ENCODE peak calls at places on chromosomes 6 and 20, in six cellular contexts. K is tibial nerve, O is ovary, P is esophagus muscularis mucosa, F is stomach, J is A549. C is an unnamed sample.

GRCh38 chr6:44472250-44472945 is 84.9 kb downstream of the CDC5L start:
- DNase-seq in K (no peak), O (no peak), P (no peak), F (no peak), J (no peak), C (no peak)

GRCh38 chr6:169725270-169726048 is 1.2 kb upstream of the PHF10 start:
- DNase-seq in K (no peak), O (peak), P (peak), F (peak), J (peak), C (peak)

GRCh38 chr20:63940472-63941266 is 15.5 kb downstream of the UCKL1 start:
- DNase-seq in K (no peak), O (no peak), P (no peak), F (no peak), J (no peak), C (no peak)

GRCh38 chr6:38169826-38170526 is 350.4 kb downstream of the ZFAND3 start:
- DNase-seq in K (no peak), O (no peak), P (no peak), F (no peak), J (no peak), C (no peak)

GRCh38 chr6:136921936-136922679 is at the start of gene SLC35D3:
- DNase-seq in K (no peak), O (peak), P (peak), F (no peak), J (peak), C (peak)

GRCh38 chr6:142911395-142911794 is 33.6 kb downstream of the HIVEP2 start:
- DNase-seq in K (no peak), O (no peak), P (no peak), F (no peak), J (no peak), C (no peak)

GRCh38 chr6:147287869-147288271 is 83.7 kb downstream of the STXBP5 start:
- DNase-seq in K (no peak), O (no peak), P (no peak), F (no peak), J (peak), C (no peak)

GRCh38 chr6:16548121-16548520 is 213.1 kb downstream of the ATXN1 start:
- DNase-seq in K (no peak), O (no peak), P (no peak), F (no peak), J (no peak), C (no peak)

GRCh38 chr6:100464162-100464851 is 414 bp downstream of the SIM1 start:
- DNase-seq in K (no peak), O (no peak), P (peak), F (no peak), J (no peak), C (peak)

GRCh38 chr6:170429457-170429856 is 122.9 kb downstream of the FAM120B start:
- DNase-seq in K (no peak), O (no peak), P (peak), F (no peak), J (no peak), C (no peak)

GRCh38 chr6:114334237-114334636 is 8.6 kb downstream of the HS3ST5 start:
- DNase-seq in K (no peak), O (no peak), P (no peak), F (no peak), J (no peak), C (no peak)

DNA sequence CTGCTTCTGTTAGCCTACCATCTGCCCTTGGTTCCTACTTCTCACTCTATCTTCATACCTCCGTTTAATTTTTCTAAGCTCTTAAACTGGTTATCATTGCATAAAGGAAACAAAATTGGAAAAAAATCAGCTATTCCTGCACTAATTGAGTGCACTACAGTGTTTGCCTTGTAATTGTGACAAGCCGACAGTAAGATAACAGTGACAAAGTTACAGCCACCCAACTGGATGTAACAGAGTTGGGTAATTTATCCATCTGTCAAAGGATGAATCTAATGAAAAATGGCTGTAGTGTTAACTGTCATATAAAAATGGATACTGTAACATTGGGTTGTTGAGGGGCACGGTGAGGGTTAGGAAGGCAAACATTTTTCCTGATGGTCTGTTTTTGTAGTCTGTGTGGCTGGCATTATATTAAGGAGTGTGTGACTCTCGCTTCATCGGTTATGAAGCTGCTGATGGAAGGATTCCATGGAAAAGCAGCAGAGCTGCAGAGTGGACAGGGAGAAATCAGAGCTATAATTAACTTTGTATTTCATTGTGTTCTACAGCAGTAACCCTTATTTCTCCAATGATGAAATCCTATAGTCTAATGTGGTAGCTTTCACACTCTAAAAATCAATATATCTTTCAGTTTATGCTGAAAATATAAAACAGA is 12.7 kb downstream of the PBOV1 start:
- DNase-seq in K (no peak), O (no peak), P (no peak), F (no peak), J (no peak), C (no peak)
- TF ChIP-seq EP300 in K (no peak), O (no peak), P (no peak), F (no peak), J (no peak), C (no peak)

DNA sequence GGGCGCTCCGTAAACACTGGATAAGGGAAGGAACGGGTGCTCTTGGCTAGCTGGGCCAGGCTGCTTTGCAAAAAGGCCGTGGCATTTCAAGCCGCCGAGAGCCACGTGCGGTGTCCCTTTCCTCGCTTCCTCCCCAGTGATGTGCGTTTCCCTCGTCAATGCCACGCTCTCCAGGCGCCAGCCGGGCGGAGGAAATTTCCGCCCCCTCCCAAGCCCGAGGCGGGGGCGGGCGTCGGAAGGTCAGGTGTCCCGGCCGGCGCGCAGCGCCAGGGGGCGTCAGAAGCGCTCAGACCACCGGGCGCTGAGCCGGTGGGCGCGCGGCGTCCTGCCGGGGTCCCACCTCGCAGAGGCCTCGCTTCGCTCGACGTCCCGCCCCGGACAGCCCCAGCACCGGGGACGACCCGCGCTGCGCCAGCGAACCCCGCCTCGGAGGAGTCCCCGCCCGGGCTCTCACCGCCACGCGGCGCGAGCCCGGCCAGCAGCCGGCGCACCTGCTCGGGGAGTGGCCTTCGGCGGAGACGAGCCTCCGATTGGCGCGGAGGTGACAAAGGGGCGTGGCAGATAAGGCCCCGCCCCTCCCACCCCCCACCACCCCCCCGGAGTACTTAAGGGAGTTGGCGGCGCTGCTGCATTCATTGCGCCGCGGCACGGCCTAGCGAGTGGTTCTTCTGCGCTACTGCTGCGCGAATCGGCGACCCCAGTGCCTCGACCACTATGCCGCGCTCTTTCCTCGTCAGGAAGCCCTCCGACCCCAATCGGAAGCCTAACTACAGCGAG is at the start of gene SNAI1:
- DNase-seq in K (peak), O (peak), P (peak), F (peak), J (peak), C (no peak)
- TF ChIP-seq EP300 in K (peak), O (no peak), P (no peak), F (no peak), J (no peak), C (no peak)

GRCh38 chr20:38471245-38471644 is 1.4 kb upstream of the RALGAPB start:
- DNase-seq in K (no peak), O (no peak), P (peak), F (no peak), J (no peak), C (no peak)

GRCh38 chr20:38477747-38478146 is 5.1 kb downstream of the RALGAPB start:
- DNase-seq in K (no peak), O (no peak), P (no peak), F (no peak), J (no peak), C (no peak)

GRCh38 chr20:38473353-38473795 is 731 bp downstream of the RALGAPB start:
- DNase-seq in K (no peak), O (no peak), P (no peak), F (peak), J (peak), C (no peak)

GRCh38 chr20:38471987-38472512 is 593 bp upstream of the RALGAPB start:
- DNase-seq in K (no peak), O (no peak), P (no peak), F (no peak), J (no peak), C (no peak)

DNA sequence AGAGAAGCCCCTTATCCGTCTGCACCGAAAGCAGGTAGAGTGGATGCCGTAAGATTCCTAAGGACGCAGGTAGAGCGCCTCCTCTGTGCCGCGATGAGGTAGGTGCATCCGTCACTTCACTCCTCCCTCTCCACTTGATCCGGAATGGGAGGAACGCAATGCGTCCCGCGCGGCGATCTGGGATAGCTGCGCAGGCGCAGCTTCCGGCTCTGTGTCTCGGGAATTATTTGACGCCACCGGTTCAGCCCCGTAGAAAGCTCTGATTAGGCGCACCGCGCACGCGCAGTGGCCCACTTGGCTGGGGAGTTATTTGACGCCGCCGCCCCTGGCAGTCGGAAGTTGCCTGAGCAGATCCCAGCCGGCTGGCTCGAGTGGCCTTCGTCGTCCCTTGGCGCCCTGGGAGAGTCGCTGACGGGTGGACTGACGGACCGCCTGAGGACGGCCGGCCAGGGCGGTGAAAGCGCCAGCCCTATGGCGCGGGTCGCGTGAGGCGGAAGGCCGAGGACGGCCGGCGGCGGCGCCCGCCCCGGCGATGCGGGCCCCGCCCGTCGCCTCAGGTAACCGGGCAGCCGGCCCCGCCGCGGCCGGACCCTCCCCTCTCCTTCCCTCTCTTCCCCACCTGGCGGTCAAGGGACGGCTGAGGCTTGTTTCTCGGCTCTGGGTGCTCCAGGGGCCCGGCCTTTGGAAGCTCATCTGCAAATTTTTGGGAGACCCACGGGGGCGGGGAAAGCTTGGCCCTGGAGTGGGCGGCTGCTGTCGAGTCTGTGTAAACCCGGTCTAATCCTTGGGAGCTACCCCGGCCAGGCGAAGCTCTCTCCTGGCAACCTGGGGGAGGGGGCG is at the start of gene RALGAPB:
- DNase-seq in K (peak), O (peak), P (peak), F (peak), J (peak), C (peak)
- TF ChIP-seq EP300 in K (peak), O (no peak), P (no peak), F (no peak), J (no peak), C (no peak)

GRCh38 chr6:151289399-151290007 is 49.7 kb downstream of the AKAP12 start:
- DNase-seq in K (no peak), O (no peak), P (no peak), F (no peak), J (no peak), C (no peak)

GRCh38 chr6:151293621-151294020 is 53.9 kb downstream of the AKAP12 start:
- DNase-seq in K (no peak), O (no peak), P (no peak), F (no peak), J (no peak), C (no peak)

GRCh38 chr6:151288711-151289398 is 49.1 kb downstream of the AKAP12 start:
- DNase-seq in K (no peak), O (no peak), P (no peak), F (no peak), J (no peak), C (no peak)

GRCh38 chr6:151292974-151293373 is 53.2 kb downstream of the AKAP12 start:
- DNase-seq in K (no peak), O (no peak), P (no peak), F (no peak), J (no peak), C (no peak)

DNA sequence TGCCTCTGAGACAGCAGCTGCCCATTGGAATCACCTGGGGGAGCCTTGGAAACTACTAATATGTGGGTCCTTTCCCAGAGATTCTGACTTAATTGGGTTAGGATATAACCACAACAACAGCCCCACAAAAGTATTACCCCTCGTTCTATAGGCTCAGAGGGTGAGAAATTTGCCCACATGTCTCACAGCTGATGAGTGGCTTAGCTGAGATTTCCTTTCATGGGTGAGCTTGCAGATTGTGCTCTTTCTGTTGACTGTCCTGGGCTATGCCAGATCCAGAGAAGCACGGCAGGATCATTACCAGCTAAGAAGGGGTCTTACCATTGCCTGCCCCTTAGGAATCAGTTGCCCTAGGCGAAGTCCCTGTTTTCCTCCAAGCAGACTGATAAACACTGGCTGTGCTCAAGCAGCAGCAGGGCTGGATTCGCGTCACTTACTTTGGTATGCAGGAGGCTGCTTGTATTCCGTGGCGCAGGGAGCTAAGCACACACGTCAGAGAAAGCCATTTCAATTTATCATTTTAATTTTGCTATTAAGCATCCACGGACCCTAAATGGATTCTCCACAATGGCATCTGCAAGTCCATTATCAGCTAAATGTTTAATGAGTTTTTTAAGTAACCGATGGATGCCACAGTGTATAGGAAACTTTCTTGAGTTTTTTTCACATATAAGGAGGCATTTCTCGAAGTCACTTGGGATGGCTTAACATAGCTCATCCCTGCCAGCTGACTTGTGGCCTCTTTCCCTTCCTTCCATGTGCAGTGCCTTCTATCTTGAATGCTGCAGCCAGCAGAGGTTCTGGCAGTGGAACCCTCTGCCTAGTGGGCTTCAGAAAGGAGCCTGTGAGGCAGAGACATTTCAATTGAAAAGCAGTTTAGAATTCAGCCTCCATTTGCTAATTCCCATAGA is 51.6 kb downstream of the AKAP12 start:
- DNase-seq in K (no peak), O (peak), P (no peak), F (no peak), J (no peak), C (no peak)
- TF ChIP-seq EP300 in K (peak), O (peak), P (peak), F (peak), J (no peak), C (no peak)